ENCODE peak calls at places on chromosomes 7 and 10, in six cellular contexts. H is fibroblast of the aortic adventitia, Z is hepatocyte, T is fibroblast of mammary gland, Q is lower leg skin, O is heart left ventricle. P is an unnamed sample.

GRCh38 chr10:5545778-5546710 is 21.3 kb downstream of the CALML3 start:
- DNase-seq in H (peak; percentile 94), Z (peak; percentile 53), T (peak; percentile 65), Q (peak; percentile 86), O (peak; percentile 81), P (no peak)

GRCh38 chr10:68106656-68107055 is 2.6 kb upstream of the MYPN start:
- DNase-seq in H (peak; percentile 60), Z (no peak), T (peak; percentile 96), Q (no peak), O (no peak), P (peak; percentile 81)

GRCh38 chr10:61942997-61943457 is 41.5 kb downstream of the ARID5B start:
- DNase-seq in H (peak; percentile 76), Z (no peak), T (peak; percentile 59), Q (no peak), O (no peak), P (no peak)

GRCh38 chr10:58513189-58514101 is 773 bp downstream of the BICC1 start:
- DNase-seq in H (peak; percentile 87), Z (peak; percentile 42), T (peak; percentile 88), Q (peak; percentile 95), O (peak; percentile 70), P (no peak)

GRCh38 chr10:35058134-35058533 is 32.0 kb downstream of the CUL2 start:
- DNase-seq in H (peak; percentile 93), Z (no peak), T (peak; percentile 90), Q (no peak), O (no peak), P (no peak)

GRCh38 chr10:97731346-97732051 is 5.4 kb upstream of the ZFYVE27 start:
- DNase-seq in H (peak; percentile 89), Z (peak; percentile 85), T (peak; percentile 79), Q (no peak), O (peak; percentile 72), P (no peak)

GRCh38 chr10:99661370-99661749 is 2.1 kb downstream of the ENTPD7 start:
- DNase-seq in H (peak; percentile 71), Z (peak; percentile 26), T (peak; percentile 93), Q (no peak), O (no peak), P (no peak)

GRCh38 chr10:108904163-108904878 is 1019.0 kb downstream of the XPNPEP1 start:
- DNase-seq in H (peak; percentile 36), Z (no peak), T (peak; percentile 68), Q (no peak), O (peak; percentile 18), P (no peak)

GRCh38 chr10:62637249-62638061 is 167.1 kb upstream of the ADO start:
- DNase-seq in H (peak; percentile 44), Z (no peak), T (peak; percentile 44), Q (no peak), O (peak; percentile 36), P (no peak)

GRCh38 chr10:79329529-79329928 is 17.7 kb upstream of the PPIF start:
- DNase-seq in H (no peak), Z (no peak), T (no peak), Q (no peak), O (no peak), P (no peak)

GRCh38 chr7:144384071-144384470 is 19.4 kb downstream of the NOBOX start:
- DNase-seq in H (no peak), Z (peak; percentile 78), T (peak; percentile 33), Q (peak; percentile 20), O (no peak), P (no peak)

GRCh38 chr7:155352753-155353115 is 55.1 kb downstream of the INSIG1 start:
- DNase-seq in H (no peak), Z (no peak), T (no peak), Q (no peak), O (no peak), P (no peak)

GRCh38 chr7:80087051-80087767 is 47.4 kb upstream of the GNAI1 start:
- DNase-seq in H (peak; percentile 70), Z (no peak), T (peak; percentile 38), Q (no peak), O (no peak), P (no peak)

GRCh38 chr10:128046934-128047251 is 79.3 kb downstream of the MKI67 start:
- DNase-seq in H (no peak), Z (no peak), T (no peak), Q (no peak), O (peak; percentile 29), P (no peak)

GRCh38 chr10:101611506-101611905 is 23.4 kb downstream of the DPCD start:
- DNase-seq in H (no peak), Z (no peak), T (peak; percentile 36), Q (no peak), O (no peak), P (no peak)

GRCh38 chr7:105584165-105584564 is 2.9 kb upstream of the EFCAB10 start:
- DNase-seq in H (no peak), Z (no peak), T (no peak), Q (no peak), O (no peak), P (no peak)

GRCh38 chr10:102065561-102066420 is 642 bp downstream of the HPS6 start:
- DNase-seq in H (no peak), Z (peak; percentile 64), T (no peak), Q (no peak), O (peak; percentile 44), P (no peak)

GRCh38 chr7:47688311-47689100 is 106.6 kb upstream of the TNS3 start:
- DNase-seq in H (no peak), Z (no peak), T (no peak), Q (peak; percentile 59), O (no peak), P (no peak)

GRCh38 chr7:130149575-130150139 is 55.5 kb downstream of the TMEM209 start:
- DNase-seq in H (no peak), Z (no peak), T (no peak), Q (peak; percentile 70), O (no peak), P (no peak)

GRCh38 chr7:46682841-46683624 is 762.0 kb upstream of the IGFBP3 start:
- DNase-seq in H (peak; percentile 34), Z (no peak), T (peak; percentile 42), Q (no peak), O (no peak), P (no peak)

GRCh38 chr7:132193898-132194297 is 382.4 kb downstream of the PLXNA4 start:
- DNase-seq in H (no peak), Z (no peak), T (no peak), Q (no peak), O (no peak), P (no peak)

GRCh38 chr10:29790223-29790622 is 155.5 kb upstream of the SVIL start:
- DNase-seq in H (no peak), Z (no peak), T (no peak), Q (no peak), O (no peak), P (no peak)

GRCh38 chr10:35909291-35909690 is 267.2 kb upstream of the FZD8 start:
- DNase-seq in H (no peak), Z (no peak), T (no peak), Q (no peak), O (no peak), P (no peak)

GRCh38 chr10:47062801-47063200 is 151.6 kb downstream of the PTPN20 start:
- DNase-seq in H (peak; percentile 66), Z (no peak), T (peak; percentile 2), Q (peak; percentile 46), O (no peak), P (no peak)

GRCh38 chr7:100513212-100513611 is 25.8 kb upstream of the AGFG2 start:
- DNase-seq in H (no peak), Z (no peak), T (no peak), Q (no peak), O (no peak), P (no peak)

DNA sequence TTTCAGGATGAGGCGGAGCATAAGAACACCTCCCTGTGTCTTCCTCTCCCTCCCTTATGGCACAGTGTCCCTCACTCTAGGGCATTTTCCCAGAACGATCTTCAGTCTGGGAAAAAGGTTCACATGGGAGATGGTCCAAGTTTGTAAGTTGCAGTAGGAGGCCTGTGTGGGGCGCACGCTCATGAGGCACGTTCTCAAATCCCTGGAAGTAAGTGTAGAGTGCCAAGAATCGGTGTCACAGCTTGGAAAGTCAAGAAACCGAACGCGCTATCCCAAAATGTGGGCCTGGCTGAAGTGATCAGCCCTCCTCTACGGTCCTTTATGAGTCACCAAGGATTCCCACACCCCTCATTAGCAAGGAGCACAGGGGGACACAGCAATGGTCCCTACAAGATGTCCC is 23.9 kb upstream of the SMARCD3 start:
- DNase-seq in H (peak; percentile 31), Z (no peak), T (peak; percentile 37), Q (no peak), O (no peak), P (no peak)
- TF ChIP-seq CTCF in H (peak; percentile 20), Z (no peak), T (peak; percentile 20), Q (no peak), O (no peak), P (no peak)

DNA sequence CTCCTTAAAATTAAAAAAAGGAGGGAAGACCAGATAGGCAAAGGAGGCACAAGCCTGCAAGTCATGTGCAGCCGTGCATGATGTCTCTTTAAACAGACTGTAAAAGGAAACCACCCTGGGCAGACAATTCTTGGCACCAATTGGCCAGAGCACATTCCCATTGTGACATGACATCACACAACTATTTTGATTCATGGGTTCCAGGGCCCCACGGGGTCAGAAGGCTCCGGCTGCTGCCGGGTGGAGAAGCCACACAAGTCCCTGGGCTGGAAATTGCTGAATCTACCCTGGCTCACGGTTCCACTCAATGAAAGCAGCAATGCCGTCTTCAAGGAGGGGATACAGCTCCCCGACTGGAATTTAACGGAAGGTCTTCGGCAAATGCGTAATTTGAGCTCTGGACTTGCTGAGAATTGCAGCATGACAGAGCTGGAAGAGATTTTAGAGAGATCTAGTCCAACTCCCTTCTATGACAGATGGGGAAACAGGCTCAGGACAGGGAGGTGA is 140.5 kb downstream of the PRKAG2 start:
- DNase-seq in H (peak; percentile 96), Z (peak; percentile 82), T (peak; percentile 93), Q (peak; percentile 93), O (peak; percentile 85), P (no peak)
- H3K4me3 ChIP-seq in H (peak overlapping the region; percentile 3), Z (no peak overlapping the region), T (peak overlapping the region; percentile 16), Q (no peak overlapping the region), O (peak overlapping the region; percentile 43), P (no peak overlapping the region)

DNA sequence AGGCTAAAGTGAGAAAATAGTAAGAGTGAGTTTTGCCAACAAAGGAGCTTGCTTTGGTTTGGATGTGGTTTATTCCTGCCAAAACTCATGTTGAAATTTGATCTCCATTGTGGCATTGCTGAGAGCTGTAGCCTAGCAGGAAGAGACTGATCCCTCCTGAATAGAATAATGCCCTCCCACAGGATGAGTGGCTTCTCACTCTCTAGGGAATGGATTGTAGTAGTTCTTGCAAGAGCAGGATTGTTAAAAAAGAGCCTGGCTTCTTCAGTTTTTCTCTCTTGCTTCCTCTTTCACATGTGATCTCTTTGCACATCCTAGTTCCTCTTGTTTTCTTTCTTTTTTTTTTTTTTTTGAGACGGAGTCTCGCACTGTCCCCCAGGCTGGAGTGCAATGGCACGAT is 34.4 kb downstream of the ASAH2 start:
- DNase-seq in H (peak; percentile 72), Z (no peak), T (peak; percentile 68), Q (no peak), O (no peak), P (peak; percentile 4)
- TF ChIP-seq CTCF in H (no peak), Z (no peak), T (no peak), Q (no peak), O (no peak), P (no peak)

GRCh38 chr10:114824396-114824795 is 2.8 kb downstream of the FHIP2A start:
- DNase-seq in H (peak; percentile 71), Z (no peak), T (peak; percentile 50), Q (no peak), O (no peak), P (no peak)
- H3K4me3 ChIP-seq in H (peak overlapping the region; percentile 52), Z (no peak overlapping the region), T (peak overlapping the region; percentile 15), Q (no peak overlapping the region), O (no peak overlapping the region), P (peak overlapping the region; percentile 90)

GRCh38 chr7:73891178-73891885 is 30.4 kb downstream of the TMEM270 start:
- DNase-seq in H (no peak), Z (peak; percentile 7), T (no peak), Q (no peak), O (no peak), P (no peak)
- TF ChIP-seq CTCF in H (no peak), Z (no peak), T (peak; percentile 8), Q (no peak), O (no peak), P (no peak)